ENCODE peak calls at places on chromosome 4, in eight cellular contexts. T is OCI-LY7, J is astrocyte, R is PC-3, X is GM12878, D is mesenchymal stem cell, H is GM23338, W is HepG2. P is an unnamed sample.

GRCh38 chr4:35463251-35463952 is 780.9 kb downstream of the ARAP2 start:
- DNase-seq in T (no peak), J (no peak), R (no peak), X (no peak), D (no peak), H (peak), W (no peak), P (no peak)

GRCh38 chr4:38948551-38948950 is 80.9 kb downstream of the FAM114A1 start:
- DNase-seq in T (no peak), J (peak), R (peak), X (no peak), D (peak), H (no peak), W (no peak), P (no peak)

GRCh38 chr4:109699553-109700225 is 3.6 kb downstream of the CASP6 start:
- DNase-seq in T (no peak), J (no peak), R (no peak), X (no peak), D (no peak), H (no peak), W (no peak), P (no peak)

GRCh38 chr4:165872443-165873297 is at the start of gene TLL1:
- DNase-seq in T (no peak), J (peak), R (peak), X (no peak), D (peak), H (peak), W (no peak), P (peak)

GRCh38 chr4:62077406-62077805 is 877.3 kb downstream of the ADGRL3 start:
- DNase-seq in T (no peak), J (no peak), R (no peak), X (no peak), D (no peak), H (peak), W (no peak), P (no peak)

GRCh38 chr4:54568184-54568583 is 89.6 kb upstream of the KIT start:
- DNase-seq in T (no peak), J (peak), R (peak), X (no peak), D (peak), H (no peak), W (no peak), P (no peak)

GRCh38 chr4:125735107-125735506 is 420.4 kb downstream of the FAT4 start:
- DNase-seq in T (no peak), J (peak), R (peak), X (no peak), D (peak), H (peak), W (peak), P (peak)

GRCh38 chr4:75344915-75345314 is 169.3 kb downstream of the RCHY1 start:
- DNase-seq in T (no peak), J (peak), R (peak), X (no peak), D (peak), H (no peak), W (no peak), P (no peak)

GRCh38 chr4:8921465-8921864 is 49.8 kb upstream of the HMX1 start:
- DNase-seq in T (no peak), J (no peak), R (no peak), X (no peak), D (no peak), H (no peak), W (no peak), P (peak)

GRCh38 chr4:17009871-17010367 is 111.5 kb upstream of the LDB2 start:
- DNase-seq in T (no peak), J (no peak), R (no peak), X (no peak), D (no peak), H (no peak), W (no peak), P (no peak)

GRCh38 chr4:38983756-38984647 is 48.2 kb downstream of the TMEM156 start:
- DNase-seq in T (no peak), J (peak), R (no peak), X (no peak), D (peak), H (no peak), W (peak), P (no peak)

GRCh38 chr4:173025131-173025530 is 143.5 kb upstream of the GALNT7 start:
- DNase-seq in T (peak), J (peak), R (peak), X (peak), D (peak), H (peak), W (peak), P (peak)

GRCh38 chr4:12140864-12141263 is 712.2 kb upstream of the HS3ST1 start:
- DNase-seq in T (no peak), J (no peak), R (no peak), X (no peak), D (no peak), H (no peak), W (no peak), P (no peak)

GRCh38 chr4:89254847-89255246 is 52.8 kb downstream of the GPRIN3 start:
- DNase-seq in T (peak), J (no peak), R (peak), X (no peak), D (peak), H (peak), W (peak), P (peak)

GRCh38 chr4:119284876-119285611 is 36.9 kb downstream of the FABP2 start:
- DNase-seq in T (no peak), J (peak), R (peak), X (no peak), D (peak), H (no peak), W (no peak), P (no peak)

GRCh38 chr4:173328236-173328901 is 5.8 kb downstream of the HMGB2 start:
- DNase-seq in T (no peak), J (no peak), R (no peak), X (no peak), D (no peak), H (no peak), W (no peak), P (no peak)

GRCh38 chr4:141501395-141501794 is 135.0 kb upstream of the IL15 start:
- DNase-seq in T (no peak), J (no peak), R (no peak), X (no peak), D (no peak), H (no peak), W (no peak), P (no peak)

GRCh38 chr4:139913398-139913990 is 240.5 kb downstream of the MAML3 start:
- DNase-seq in T (no peak), J (peak), R (no peak), X (no peak), D (no peak), H (no peak), W (peak), P (no peak)

GRCh38 chr4:132344924-132345828 is 803.9 kb upstream of the PCDH10 start:
- DNase-seq in T (no peak), J (no peak), R (no peak), X (no peak), D (no peak), H (peak), W (no peak), P (peak)

GRCh38 chr4:48968814-48969213 is 17.3 kb upstream of the CWH43 start:
- DNase-seq in T (no peak), J (peak), R (peak), X (no peak), D (peak), H (no peak), W (no peak), P (no peak)

GRCh38 chr4:144666539-144667175 is 20.7 kb downstream of the HHIP start:
- DNase-seq in T (no peak), J (peak), R (peak), X (no peak), D (peak), H (no peak), W (no peak), P (no peak)

GRCh38 chr4:86294883-86295282 is 65.0 kb downstream of the MAPK10 start:
- DNase-seq in T (peak), J (no peak), R (no peak), X (no peak), D (no peak), H (no peak), W (no peak), P (no peak)

GRCh38 chr4:5863461-5864113 is 29.3 kb downstream of the CRMP1 start:
- DNase-seq in T (no peak), J (peak), R (peak), X (no peak), D (peak), H (peak), W (no peak), P (peak)

GRCh38 chr4:108559911-108560310 is 60.5 kb upstream of the RPL34 start:
- DNase-seq in T (no peak), J (no peak), R (no peak), X (no peak), D (no peak), H (no peak), W (no peak), P (no peak)
- H3K4me2 ChIP-seq in T (no peak), J (no peak), R (no peak), X (no peak), D (no peak), H (no peak), W (no peak), P (no peak)

GRCh38 chr4:2799971-2800690 is 7.2 kb downstream of the SH3BP2 start:
- DNase-seq in T (no peak), J (no peak), R (no peak), X (no peak), D (no peak), H (no peak), W (no peak), P (peak)
- H3K4me2 ChIP-seq in T (no peak), J (peak), R (no peak), X (peak), D (peak), H (peak), W (peak), P (peak)

GRCh38 chr4:37244583-37245390 is at the start of gene NWD2:
- DNase-seq in T (no peak), J (no peak), R (no peak), X (no peak), D (peak), H (peak), W (no peak), P (peak)
- H3K4me2 ChIP-seq in T (no peak), J (peak), R (no peak), X (no peak), D (peak), H (peak), W (no peak), P (no peak)

GRCh38 chr4:90837241-90837640 is 710.0 kb downstream of the CCSER1 start:
- DNase-seq in T (no peak), J (no peak), R (no peak), X (no peak), D (no peak), H (no peak), W (no peak), P (no peak)

GRCh38 chr4:90845777-90846176 is 718.6 kb downstream of the CCSER1 start:
- DNase-seq in T (no peak), J (peak), R (peak), X (no peak), D (peak), H (no peak), W (no peak), P (no peak)

GRCh38 chr4:90840828-90841227 is 713.6 kb downstream of the CCSER1 start:
- DNase-seq in T (no peak), J (no peak), R (no peak), X (no peak), D (no peak), H (no peak), W (no peak), P (peak)

GRCh38 chr4:90842960-90843359 is 715.8 kb downstream of the CCSER1 start:
- DNase-seq in T (no peak), J (no peak), R (peak), X (peak), D (no peak), H (no peak), W (peak), P (no peak)

GRCh38 chr4:90841676-90842075 is 714.5 kb downstream of the CCSER1 start:
- DNase-seq in T (no peak), J (peak), R (peak), X (no peak), D (no peak), H (no peak), W (no peak), P (no peak)
- H3K4me2 ChIP-seq in T (no peak), J (no peak), R (no peak), X (no peak), D (no peak), H (no peak), W (no peak), P (no peak)

GRCh38 chr4:147927377-147928137 is 195.7 kb downstream of the ARHGAP10 start:
- DNase-seq in T (no peak), J (no peak), R (peak), X (no peak), D (peak), H (peak), W (no peak), P (no peak)
- H3K4me2 ChIP-seq in T (no peak), J (peak), R (peak), X (no peak), D (no peak), H (no peak), W (no peak), P (no peak)

GRCh38 chr4:81564025-81564424 is 92.3 kb upstream of the RASGEF1B start:
- DNase-seq in T (no peak), J (no peak), R (no peak), X (no peak), D (no peak), H (no peak), W (no peak), P (no peak)

GRCh38 chr4:81566076-81566663 is 94.5 kb upstream of the RASGEF1B start:
- DNase-seq in T (no peak), J (no peak), R (no peak), X (no peak), D (no peak), H (no peak), W (no peak), P (no peak)

GRCh38 chr4:81565137-81565870 is 93.6 kb upstream of the RASGEF1B start:
- DNase-seq in T (peak), J (no peak), R (peak), X (no peak), D (peak), H (no peak), W (no peak), P (peak)

DNA sequence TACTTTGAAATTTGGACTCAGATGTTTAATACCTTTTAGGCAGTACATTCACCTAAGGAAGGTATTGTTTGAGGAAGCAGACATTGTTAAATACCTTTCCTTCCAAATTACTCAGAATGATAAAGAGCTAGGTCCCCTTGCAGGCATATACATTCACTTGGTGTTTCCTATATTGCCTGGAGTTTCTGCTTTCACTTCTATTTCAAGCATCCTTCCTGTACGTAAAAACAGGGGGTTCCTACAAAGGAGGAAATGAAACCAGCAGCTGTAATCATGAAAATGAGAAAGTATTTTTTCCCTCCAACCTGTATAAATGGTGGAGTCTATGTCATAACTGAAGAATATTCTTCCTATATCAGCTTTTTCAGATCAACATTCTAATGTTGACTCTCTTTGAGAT is 90.4 kb upstream of the RASGEF1B start:
- DNase-seq in T (peak), J (no peak), R (no peak), X (peak), D (no peak), H (no peak), W (no peak), P (no peak)
- H3K4me2 ChIP-seq in T (peak), J (no peak), R (no peak), X (peak), D (no peak), H (no peak), W (no peak), P (no peak)

DNA sequence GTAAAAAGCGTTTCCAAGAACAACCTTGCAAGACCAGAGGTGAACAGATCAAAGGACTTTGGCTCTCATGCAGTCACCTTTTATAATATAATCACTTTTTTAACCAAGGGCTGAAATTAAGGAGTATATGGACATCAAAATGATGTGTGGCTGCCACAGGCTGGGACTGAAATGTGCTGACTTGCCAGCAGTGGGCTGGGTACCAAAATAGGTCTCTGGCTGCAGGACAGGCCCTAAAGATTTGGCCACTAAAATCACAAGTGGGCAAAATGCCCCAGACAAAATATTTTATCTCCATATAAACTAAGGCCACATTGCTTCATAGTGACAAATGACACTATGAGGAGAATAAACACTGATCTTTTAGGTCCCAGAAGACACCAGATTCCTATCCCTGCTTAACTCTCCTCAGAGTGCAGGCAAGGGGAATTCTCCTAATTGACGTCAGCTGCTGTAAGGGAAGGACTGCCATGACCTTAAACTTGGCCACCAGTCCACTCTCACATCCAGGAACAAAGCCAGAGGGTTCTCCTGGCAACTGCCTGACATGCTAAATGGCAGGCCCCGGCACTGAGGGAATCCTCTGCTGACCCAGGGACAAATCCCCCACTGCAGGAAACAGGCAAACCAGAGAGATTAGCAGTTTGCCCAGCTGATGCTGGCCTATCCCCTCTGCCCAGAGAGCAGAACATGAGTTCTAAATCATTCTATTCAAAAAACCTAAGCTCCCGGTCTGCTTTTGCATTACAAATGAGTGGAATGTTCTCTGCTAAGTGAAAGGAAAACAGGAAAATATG is 155.8 kb downstream of the PPP3CA start:
- DNase-seq in T (no peak), J (peak), R (no peak), X (no peak), D (peak), H (peak), W (no peak), P (peak)
- H3K4me2 ChIP-seq in T (no peak), J (peak), R (no peak), X (no peak), D (no peak), H (peak), W (no peak), P (peak)

GRCh38 chr4:81652069-81652478 is 180.4 kb upstream of the RASGEF1B start:
- DNase-seq in T (no peak), J (peak), R (no peak), X (no peak), D (no peak), H (no peak), W (no peak), P (no peak)
- H3K4me2 ChIP-seq in T (peak), J (no peak), R (no peak), X (no peak), D (no peak), H (no peak), W (no peak), P (no peak)

P was measured in osteoblast.